ENCODE peak calls at places on chromosomes 7 and 10, in eight cellular contexts. G, F, X, L, J, V, H and Z are unnamed samples.

GRCh38 chr7:97342512-97342911 is 225.0 kb downstream of the SDHAF3 start:
- DNase-seq in L (no peak), G (no peak), H (no peak), V (no peak), X (no peak), F (no peak), J (no peak), Z (no peak)

GRCh38 chr10:102220612-102221011 is 5.5 kb upstream of the ELOVL3 start:
- DNase-seq in J (no peak), G (no peak), V (no peak), F (no peak), H (no peak), X (no peak), L (no peak), Z (no peak)

GRCh38 chr7:45174328-45174610 is 16.7 kb downstream of the RAMP3 start:
- DNase-seq in L (no peak), F (no peak), J (no peak), G (no peak), V (no peak), X (no peak), H (no peak), Z (no peak)

GRCh38 chr10:46016190-46016589 is 14.2 kb downstream of the NCOA4 start:
- DNase-seq in H (no peak), F (no peak), X (no peak), L (no peak), V (no peak), J (no peak), G (no peak), Z (no peak)

GRCh38 chr7:57344957-57345356 is 105.0 kb upstream of the ZNF716 start:
- DNase-seq in J (no peak), F (no peak), L (no peak), V (no peak), X (no peak), G (no peak), H (no peak), Z (no peak)

GRCh38 chr10:113504423-113504822 is 48.4 kb upstream of the HABP2 start:
- DNase-seq in X (no peak), L (no peak), J (no peak), G (no peak), H (peak), V (no peak), F (no peak), Z (no peak)

GRCh38 chr10:29649561-29650551 is 15.1 kb upstream of the SVIL start:
- DNase-seq in G (no peak), F (no peak), J (peak), X (no peak), H (peak), L (no peak), V (no peak), Z (no peak)

GRCh38 chr7:128100949-128101713 is 69.9 kb upstream of the LRRC4 start:
- DNase-seq in H (no peak), J (no peak), F (no peak), X (no peak), L (no peak), G (no peak), V (no peak), Z (no peak)

GRCh38 chr7:102973096-102973802 is 60.4 kb downstream of the LRRC17 start:
- DNase-seq in G (peak), V (no peak), H (peak), L (no peak), F (no peak), X (no peak), J (no peak), Z (no peak)

GRCh38 chr7:7569615-7570014 is 2.9 kb downstream of the MIOS start:
- DNase-seq in F (no peak), H (no peak), J (no peak), V (no peak), X (no peak), L (no peak), G (no peak), Z (no peak)

GRCh38 chr10:6065845-6066244 is 3.7 kb upstream of the IL2RA start:
- DNase-seq in L (no peak), V (no peak), H (no peak), G (no peak), F (no peak), J (no peak), X (peak), Z (no peak)

GRCh38 chr10:29856295-29856694 is 203.1 kb downstream of the JCAD start:
- DNase-seq in G (no peak), F (no peak), H (no peak), J (no peak), X (no peak), V (no peak), L (no peak), Z (no peak)

GRCh38 chr7:76267107-76267834 is 35.2 kb upstream of the HSPB1 start:
- DNase-seq in X (no peak), H (no peak), G (no peak), V (no peak), L (no peak), J (peak), F (no peak), Z (no peak)

GRCh38 chr10:35949820-35950219 is 307.7 kb upstream of the FZD8 start:
- DNase-seq in G (no peak), J (no peak), X (no peak), H (no peak), L (no peak), V (no peak), F (no peak), Z (no peak)

GRCh38 chr7:117015258-117016184 is 62.2 kb downstream of the ST7 start:
- DNase-seq in F (no peak), V (no peak), X (no peak), J (no peak), L (no peak), G (no peak), H (no peak), Z (no peak)
- H3K4me3 ChIP-seq in F (no peak), V (peak), X (peak), J (peak), L (no peak), G (no peak), H (peak), Z (no peak)

DNA sequence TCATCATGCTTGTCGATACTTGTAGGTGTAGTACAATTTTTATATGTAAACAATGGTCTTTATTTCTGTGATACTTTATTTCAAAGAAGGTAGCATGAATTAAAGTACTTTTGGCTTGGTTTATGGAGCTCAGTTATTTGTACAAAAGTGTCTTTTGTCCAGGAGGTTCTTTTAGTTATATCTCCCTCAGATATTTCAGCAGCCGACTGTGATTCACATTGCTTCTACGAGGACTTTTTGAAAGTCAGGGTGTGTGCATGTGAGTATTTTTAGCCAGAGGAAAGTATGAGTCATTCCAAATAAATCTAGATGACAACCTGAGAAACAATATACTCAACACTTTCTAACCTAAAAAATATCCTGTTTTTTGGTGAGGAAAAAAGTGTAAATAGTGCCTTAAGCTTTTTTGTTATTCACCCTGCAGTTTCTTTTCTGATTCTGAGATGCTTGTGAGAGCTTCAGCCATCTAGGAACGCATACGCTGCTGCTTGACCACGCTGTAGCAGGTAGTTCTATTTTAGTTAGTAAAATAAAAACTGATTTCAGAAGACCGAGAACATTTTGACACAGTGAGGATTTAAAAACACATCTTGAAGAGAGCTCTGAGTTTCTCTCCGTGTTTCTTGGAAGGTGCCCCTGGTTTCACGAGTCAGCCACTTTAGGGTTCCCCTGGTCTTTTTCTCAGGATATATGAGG is 532 bp upstream of the SUN1 start:
- DNase-seq in F (peak), V (no peak), L (peak), X (no peak), J (peak), G (no peak), H (peak), Z (peak)
- H3K4me3 ChIP-seq in F (no peak), V (peak), L (peak), X (peak), J (peak), G (peak), H (peak), Z (peak)

GRCh38 chr7:100485514-100485913 is 1.8 kb downstream of the NYAP1 start:
- DNase-seq in L (no peak), H (peak), V (no peak), G (no peak), F (no peak), X (no peak), J (no peak), Z (no peak)

GRCh38 chr7:100483728-100484635 is at the start of gene NYAP1:
- DNase-seq in X (peak), H (no peak), V (no peak), J (peak), F (no peak), L (no peak), G (no peak), Z (no peak)

GRCh38 chr7:100486111-100486636 is 2.4 kb downstream of the NYAP1 start:
- DNase-seq in X (no peak), G (no peak), F (no peak), V (no peak), L (no peak), J (no peak), H (no peak), Z (no peak)

GRCh38 chr7:100483101-100483727 is 513 bp upstream of the NYAP1 start:
- DNase-seq in V (no peak), L (no peak), J (peak), F (no peak), H (peak), G (peak), X (peak), Z (no peak)

GRCh38 chr7:100484636-100485114 is 948 bp downstream of the NYAP1 start:
- DNase-seq in V (no peak), G (no peak), H (no peak), X (no peak), L (no peak), F (no peak), J (no peak), Z (no peak)
- H3K4me3 ChIP-seq in V (no peak), G (no peak), H (no peak), X (no peak), L (no peak), F (peak), J (no peak), Z (no peak)

DNA sequence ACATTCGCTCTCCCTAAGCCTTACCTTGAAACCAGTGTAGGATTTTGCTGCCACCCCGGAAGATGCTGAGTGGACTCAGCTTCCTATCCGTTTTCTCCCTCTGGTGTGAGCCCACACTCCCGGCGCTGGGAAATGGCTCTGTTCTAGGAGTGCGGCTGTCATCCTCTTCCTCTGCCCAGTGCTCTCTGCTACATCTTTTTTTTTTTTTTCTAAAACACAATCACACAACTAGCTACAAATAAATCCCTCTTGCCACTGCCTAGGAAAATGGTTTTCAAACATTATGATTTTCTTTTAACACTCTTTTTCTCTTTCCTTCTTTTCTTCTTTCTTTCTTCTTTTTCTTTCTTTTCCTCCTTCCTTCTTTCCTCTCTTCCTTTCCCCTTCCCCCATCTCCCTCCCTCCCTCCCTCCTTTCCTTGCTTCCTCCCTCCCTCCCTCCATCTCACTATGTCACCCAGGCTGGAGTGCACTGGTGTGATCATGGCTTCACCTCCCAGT is 27.9 kb upstream of the NMT2 start:
- DNase-seq in G (no peak), H (peak), X (no peak), L (no peak), V (no peak), F (no peak), J (no peak), Z (no peak)
- H3K4me3 ChIP-seq in G (no peak), H (no peak), X (peak), L (no peak), V (no peak), F (no peak), J (no peak), Z (no peak)

DNA sequence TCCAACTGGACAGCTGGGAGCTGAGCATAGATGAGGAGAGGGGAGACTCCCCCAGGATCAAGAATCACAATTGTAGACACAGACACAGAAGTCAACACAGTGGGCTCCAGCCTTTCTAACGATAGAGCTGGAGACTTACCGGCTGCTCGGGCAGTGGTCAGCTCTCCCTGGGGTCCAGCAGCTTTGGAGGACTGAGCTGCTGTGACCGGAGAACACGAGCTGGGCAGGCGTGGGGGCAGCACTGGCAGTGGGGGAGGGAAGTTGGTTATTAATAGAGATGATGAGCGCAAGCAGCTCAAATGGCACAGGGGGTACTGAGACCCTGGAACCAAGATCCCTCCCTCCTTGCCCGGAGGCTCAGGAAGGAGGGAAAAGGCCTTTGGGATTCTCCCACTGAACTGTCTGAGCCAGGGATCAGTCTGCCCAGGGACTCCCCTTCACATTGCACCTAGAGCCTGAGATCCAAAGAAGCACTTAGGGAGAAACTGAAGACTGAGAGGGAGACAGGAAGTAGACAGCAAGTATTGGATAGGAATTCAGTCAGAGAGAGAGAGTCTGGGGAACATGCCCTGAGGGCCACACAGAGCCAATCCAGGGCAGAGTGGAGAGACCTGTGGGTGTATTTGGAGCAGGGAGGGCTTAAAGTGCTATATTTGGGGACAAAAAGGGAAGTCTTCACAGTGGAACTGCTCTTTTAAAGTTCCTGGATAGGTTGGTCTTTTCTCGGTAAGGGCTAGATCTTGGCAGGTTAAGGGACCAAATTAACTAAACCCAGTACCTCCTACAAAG is at the start of gene MYOZ1:
- DNase-seq in F (no peak), H (peak), G (no peak), X (no peak), J (peak), L (peak), V (no peak), Z (no peak)
- H3K4me3 ChIP-seq in F (no peak), H (no peak), G (no peak), X (no peak), J (no peak), L (no peak), V (peak), Z (no peak)

DNA sequence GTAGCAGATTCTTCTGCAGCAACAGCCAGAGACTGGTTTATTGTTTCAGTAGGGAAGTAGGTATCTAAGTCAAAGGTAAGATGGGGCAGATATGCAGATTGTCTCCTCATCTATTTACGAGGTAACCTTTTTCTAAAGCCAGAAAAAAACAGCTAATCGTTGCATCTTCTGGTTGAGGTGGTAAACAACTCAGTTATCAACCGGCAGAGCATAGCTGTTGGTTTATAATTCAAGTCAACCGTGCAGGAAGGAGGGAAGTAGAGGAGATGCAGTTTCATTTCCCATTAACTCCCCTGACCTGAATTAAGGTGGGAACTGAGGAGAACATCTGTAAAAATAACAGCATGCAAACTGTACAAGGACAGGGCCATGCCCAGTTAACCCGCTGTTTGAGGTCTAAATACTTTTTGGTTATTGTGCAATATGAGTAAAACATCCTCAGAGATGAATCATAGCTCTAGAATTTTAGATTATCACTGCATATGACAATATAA is 156.5 kb upstream of the ITGB1 start:
- DNase-seq in F (no peak), J (peak), L (no peak), G (no peak), H (peak), X (no peak), V (no peak), Z (no peak)
- H3K4me3 ChIP-seq in F (no peak), J (no peak), L (no peak), G (no peak), H (no peak), X (no peak), V (no peak), Z (no peak)

GRCh38 chr10:48300556-48300955 is 5.9 kb upstream of the MAPK8 start:
- DNase-seq in G (no peak), V (no peak), J (no peak), L (no peak), F (no peak), X (no peak), H (no peak), Z (no peak)
- H3K4me3 ChIP-seq in G (no peak), V (no peak), J (no peak), L (no peak), F (no peak), X (no peak), H (no peak), Z (no peak)

GRCh38 chr7:155399577-155399976 is 58.4 kb upstream of the EN2 start:
- DNase-seq in F (no peak), J (no peak), H (no peak), L (no peak), V (no peak), X (no peak), G (no peak), Z (no peak)
- H3K4me3 ChIP-seq in F (no peak), J (no peak), H (no peak), L (no peak), V (no peak), X (no peak), G (no peak), Z (no peak)

GRCh38 chr7:27634892-27635538 is 27.7 kb downstream of the HIBADH start:
- DNase-seq in L (no peak), J (no peak), F (no peak), G (no peak), X (no peak), H (no peak), V (no peak), Z (no peak)
- H3K4me3 ChIP-seq in L (no peak), J (no peak), F (no peak), G (no peak), X (no peak), H (no peak), V (no peak), Z (no peak)